ENCODE peak calls at places on chromosomes 4 and X, in nine cellular contexts. One of them, this sample, is unnamed.

GRCh38 chr4:35835893-35836292 is 408.4 kb downstream of the ARAP2 start:
- DNase-seq in GM19239: no peak
- DNase-seq in Caco-2: no peak
- DNase-seq in heart right ventricle: no peak
- DNase-seq in activated naive CD4-positive, alpha-beta T cell: no peak
- DNase-seq in T follicular helper cell: no peak
- DNase-seq in sciatic nerve: no peak
- DNase-seq in stimulated activated CD8-positive, alpha-beta memory T cell treated with anti-CD3 and anti-CD28 coated beads, Interleukin-12 subunit alpha, Interleukin-12 subunit beta, amount 100 ng/mL, for 4 hours: no peak
- DNase-seq in iris pigment epithelial cell: no peak
- DNase-seq in this sample: no peak

GRCh38 chr4:99945718-99946345 is 586 bp downstream of the DNAJB14 start:
- DNase-seq in GM19239: no peak
- DNase-seq in Caco-2: peak
- DNase-seq in heart right ventricle: peak
- DNase-seq in activated naive CD4-positive, alpha-beta T cell: no peak
- DNase-seq in T follicular helper cell: no peak
- DNase-seq in sciatic nerve: no peak
- DNase-seq in stimulated activated CD8-positive, alpha-beta memory T cell treated with anti-CD3 and anti-CD28 coated beads, Interleukin-12 subunit alpha, Interleukin-12 subunit beta, amount 100 ng/mL, for 4 hours: peak
- DNase-seq in iris pigment epithelial cell: peak
- DNase-seq in this sample: peak

GRCh38 chrX:51893931-51894696 is 691 bp downstream of the MAGED1 start:
- DNase-seq in GM19239: no peak
- DNase-seq in Caco-2: peak
- DNase-seq in heart right ventricle: peak
- DNase-seq in activated naive CD4-positive, alpha-beta T cell: no peak
- DNase-seq in T follicular helper cell: no peak
- DNase-seq in sciatic nerve: no peak
- DNase-seq in stimulated activated CD8-positive, alpha-beta memory T cell treated with anti-CD3 and anti-CD28 coated beads, Interleukin-12 subunit alpha, Interleukin-12 subunit beta, amount 100 ng/mL, for 4 hours: no peak
- DNase-seq in iris pigment epithelial cell: peak
- DNase-seq in this sample: peak

GRCh38 chrX:17375631-17376380 is 806 bp downstream of the NHS start:
- DNase-seq in GM19239: no peak
- DNase-seq in Caco-2: peak
- DNase-seq in heart right ventricle: no peak
- DNase-seq in activated naive CD4-positive, alpha-beta T cell: no peak
- DNase-seq in T follicular helper cell: no peak
- DNase-seq in sciatic nerve: no peak
- DNase-seq in stimulated activated CD8-positive, alpha-beta memory T cell treated with anti-CD3 and anti-CD28 coated beads, Interleukin-12 subunit alpha, Interleukin-12 subunit beta, amount 100 ng/mL, for 4 hours: no peak
- DNase-seq in iris pigment epithelial cell: peak
- DNase-seq in this sample: peak

GRCh38 chrX:69024931-69025330 is 140.3 kb downstream of the PJA1 start:
- DNase-seq in GM19239: no peak
- DNase-seq in Caco-2: no peak
- DNase-seq in heart right ventricle: peak
- DNase-seq in activated naive CD4-positive, alpha-beta T cell: no peak
- DNase-seq in T follicular helper cell: no peak
- DNase-seq in sciatic nerve: peak
- DNase-seq in stimulated activated CD8-positive, alpha-beta memory T cell treated with anti-CD3 and anti-CD28 coated beads, Interleukin-12 subunit alpha, Interleukin-12 subunit beta, amount 100 ng/mL, for 4 hours: no peak
- DNase-seq in iris pigment epithelial cell: peak
- DNase-seq in this sample: peak

GRCh38 chrX:15790766-15791380 is 589 bp downstream of the ZRSR2 start:
- DNase-seq in GM19239: no peak
- DNase-seq in Caco-2: no peak
- DNase-seq in heart right ventricle: no peak
- DNase-seq in activated naive CD4-positive, alpha-beta T cell: no peak
- DNase-seq in T follicular helper cell: no peak
- DNase-seq in sciatic nerve: no peak
- DNase-seq in stimulated activated CD8-positive, alpha-beta memory T cell treated with anti-CD3 and anti-CD28 coated beads, Interleukin-12 subunit alpha, Interleukin-12 subunit beta, amount 100 ng/mL, for 4 hours: no peak
- DNase-seq in iris pigment epithelial cell: peak
- DNase-seq in this sample: no peak

GRCh38 chr4:153541426-153542096 is 75.4 kb downstream of the TMEM131L start:
- DNase-seq in GM19239: no peak
- DNase-seq in Caco-2: no peak
- DNase-seq in heart right ventricle: no peak
- DNase-seq in activated naive CD4-positive, alpha-beta T cell: no peak
- DNase-seq in T follicular helper cell: no peak
- DNase-seq in sciatic nerve: no peak
- DNase-seq in stimulated activated CD8-positive, alpha-beta memory T cell treated with anti-CD3 and anti-CD28 coated beads, Interleukin-12 subunit alpha, Interleukin-12 subunit beta, amount 100 ng/mL, for 4 hours: no peak
- DNase-seq in iris pigment epithelial cell: peak
- DNase-seq in this sample: no peak

GRCh38 chr4:102299708-102300107 is 45.6 kb downstream of the SLC39A8 start:
- DNase-seq in GM19239: no peak
- DNase-seq in Caco-2: peak
- DNase-seq in heart right ventricle: peak
- DNase-seq in activated naive CD4-positive, alpha-beta T cell: no peak
- DNase-seq in T follicular helper cell: no peak
- DNase-seq in sciatic nerve: peak
- DNase-seq in stimulated activated CD8-positive, alpha-beta memory T cell treated with anti-CD3 and anti-CD28 coated beads, Interleukin-12 subunit alpha, Interleukin-12 subunit beta, amount 100 ng/mL, for 4 hours: no peak
- DNase-seq in iris pigment epithelial cell: peak
- DNase-seq in this sample: peak

GRCh38 chrX:46912673-46913491 is 661 bp downstream of the JADE3 start:
- DNase-seq in GM19239: peak
- DNase-seq in Caco-2: peak
- DNase-seq in heart right ventricle: peak
- DNase-seq in activated naive CD4-positive, alpha-beta T cell: peak
- DNase-seq in T follicular helper cell: peak
- DNase-seq in sciatic nerve: peak
- DNase-seq in stimulated activated CD8-positive, alpha-beta memory T cell treated with anti-CD3 and anti-CD28 coated beads, Interleukin-12 subunit alpha, Interleukin-12 subunit beta, amount 100 ng/mL, for 4 hours: no peak
- DNase-seq in iris pigment epithelial cell: peak
- DNase-seq in this sample: peak

This sample was measured in H7.